ENCODE peak calls at places on chromosomes 13 and 19, in seven cellular contexts. R is lower leg skin, N is ovary, A is endothelial cell of umbilical vein, J is adrenal gland, O is uterus, M is body of pancreas. Z is an unnamed sample.

GRCh38 chr13:111344471-111345191 is 24.2 kb downstream of the TEX29 start:
- DNase-seq in J (peak; percentile 5), A (no peak), M (peak; percentile 91), R (no peak), O (no peak), N (no peak), Z (peak; percentile 35)

GRCh38 chr19:45130888-45131615 is 29.7 kb downstream of the NKPD1 start:
- DNase-seq in O (no peak), M (peak; percentile 24), J (peak; percentile 68), A (peak; percentile 6), N (no peak), R (no peak), Z (no peak)

GRCh38 chr19:41606215-41606837 is 20.5 kb downstream of the CEACAM4 start:
- DNase-seq in M (no peak), A (no peak), O (no peak), J (no peak), R (no peak), N (no peak), Z (no peak)

GRCh38 chr13:67064920-67065319 is 165.2 kb downstream of the PCDH9 start:
- DNase-seq in A (no peak), M (no peak), R (no peak), J (no peak), N (no peak), O (no peak), Z (no peak)

GRCh38 chr13:94065741-94066140 is 413.7 kb downstream of the DCT start:
- DNase-seq in J (no peak), M (no peak), O (no peak), A (no peak), N (no peak), R (no peak), Z (no peak)

GRCh38 chr19:9847087-9847671 is 12.1 kb downstream of the PIN1 start:
- DNase-seq in A (peak; percentile 60), N (no peak), J (peak; percentile 93), R (peak; percentile 58), M (peak; percentile 45), O (peak; percentile 69), Z (peak; percentile 18)

GRCh38 chr19:28169168-28169862 is 1043.6 kb downstream of the UQCRFS1 start:
- DNase-seq in N (no peak), O (no peak), R (no peak), J (no peak), M (no peak), A (no peak), Z (no peak)

GRCh38 chr13:47826481-47826880 is 174.6 kb downstream of the SUCLA2 start:
- DNase-seq in R (no peak), M (no peak), N (no peak), J (no peak), A (no peak), O (no peak), Z (no peak)

GRCh38 chr13:111382877-111383276 is 62.4 kb downstream of the TEX29 start:
- DNase-seq in J (peak; percentile 4), M (no peak), O (no peak), N (no peak), A (no peak), R (no peak), Z (no peak)

GRCh38 chr13:42990991-42991891 is 800 bp downstream of the EPSTI1 start:
- DNase-seq in N (no peak), O (no peak), A (no peak), M (no peak), J (no peak), R (no peak), Z (no peak)

GRCh38 chr13:79749985-79750551 is 269.1 kb downstream of the NDFIP2 start:
- DNase-seq in N (peak; percentile 49), A (peak; percentile 70), M (peak; percentile 45), R (peak; percentile 75), J (peak; percentile 83), O (peak; percentile 76), Z (peak; percentile 82)

GRCh38 chr19:55158848-55159793 is 1.6 kb upstream of the TNNI3 start:
- DNase-seq in A (no peak), N (no peak), R (no peak), J (peak; percentile 56), O (no peak), M (no peak), Z (peak; percentile 67)

GRCh38 chr19:8831832-8832131 is 322 bp downstream of the ZNF558 start:
- DNase-seq in J (no peak), A (no peak), R (peak; percentile 26), M (no peak), O (no peak), N (no peak), Z (peak; percentile 4)

GRCh38 chr13:39279077-39279476 is 240.8 kb downstream of the NHLRC3 start:
- DNase-seq in A (no peak), J (no peak), N (no peak), R (no peak), M (no peak), O (no peak), Z (no peak)

GRCh38 chr13:33524086-33524485 is 238.5 kb upstream of the STARD13 start:
- DNase-seq in R (no peak), J (no peak), A (peak; percentile 65), M (peak; percentile 18), O (no peak), N (no peak), Z (no peak)

GRCh38 chr13:98406475-98406874 is 170.4 kb downstream of the STK24 start:
- DNase-seq in N (no peak), M (peak; percentile 45), A (no peak), O (no peak), J (no peak), R (no peak), Z (no peak)

GRCh38 chr13:30486230-30487074 is 20.7 kb upstream of the HMGB1 start:
- DNase-seq in R (peak; percentile 64), A (no peak), M (peak; percentile 89), J (no peak), O (no peak), N (no peak), Z (no peak)

GRCh38 chr13:108606424-108606823 is 23.0 kb upstream of the MYO16 start:
- DNase-seq in O (no peak), R (no peak), A (no peak), M (no peak), J (no peak), N (no peak), Z (no peak)

GRCh38 chr13:21826214-21827015 is 155.5 kb downstream of the FGF9 start:
- DNase-seq in O (no peak), A (no peak), N (no peak), J (no peak), M (no peak), R (no peak), Z (no peak)

GRCh38 chr19:6070179-6071102 is 39.9 kb downstream of the RFX2 start:
- DNase-seq in M (no peak), O (no peak), N (no peak), R (no peak), J (no peak), A (no peak), Z (no peak)

GRCh38 chr13:30340367-30341184 is 33.2 kb upstream of the KATNAL1 start:
- DNase-seq in A (no peak), M (peak; percentile 50), J (peak; percentile 87), R (peak; percentile 78), N (peak; percentile 45), O (peak; percentile 93), Z (peak; percentile 83)

GRCh38 chr19:12959482-12959881 is 2.5 kb upstream of the GADD45GIP1 start:
- DNase-seq in R (no peak), J (no peak), N (no peak), A (no peak), M (no peak), O (no peak), Z (no peak)
- TF ChIP-seq POLR2A in R (no peak), J (no peak), N (no peak), A (no peak), M (no peak), O (no peak), Z (no peak)

DNA sequence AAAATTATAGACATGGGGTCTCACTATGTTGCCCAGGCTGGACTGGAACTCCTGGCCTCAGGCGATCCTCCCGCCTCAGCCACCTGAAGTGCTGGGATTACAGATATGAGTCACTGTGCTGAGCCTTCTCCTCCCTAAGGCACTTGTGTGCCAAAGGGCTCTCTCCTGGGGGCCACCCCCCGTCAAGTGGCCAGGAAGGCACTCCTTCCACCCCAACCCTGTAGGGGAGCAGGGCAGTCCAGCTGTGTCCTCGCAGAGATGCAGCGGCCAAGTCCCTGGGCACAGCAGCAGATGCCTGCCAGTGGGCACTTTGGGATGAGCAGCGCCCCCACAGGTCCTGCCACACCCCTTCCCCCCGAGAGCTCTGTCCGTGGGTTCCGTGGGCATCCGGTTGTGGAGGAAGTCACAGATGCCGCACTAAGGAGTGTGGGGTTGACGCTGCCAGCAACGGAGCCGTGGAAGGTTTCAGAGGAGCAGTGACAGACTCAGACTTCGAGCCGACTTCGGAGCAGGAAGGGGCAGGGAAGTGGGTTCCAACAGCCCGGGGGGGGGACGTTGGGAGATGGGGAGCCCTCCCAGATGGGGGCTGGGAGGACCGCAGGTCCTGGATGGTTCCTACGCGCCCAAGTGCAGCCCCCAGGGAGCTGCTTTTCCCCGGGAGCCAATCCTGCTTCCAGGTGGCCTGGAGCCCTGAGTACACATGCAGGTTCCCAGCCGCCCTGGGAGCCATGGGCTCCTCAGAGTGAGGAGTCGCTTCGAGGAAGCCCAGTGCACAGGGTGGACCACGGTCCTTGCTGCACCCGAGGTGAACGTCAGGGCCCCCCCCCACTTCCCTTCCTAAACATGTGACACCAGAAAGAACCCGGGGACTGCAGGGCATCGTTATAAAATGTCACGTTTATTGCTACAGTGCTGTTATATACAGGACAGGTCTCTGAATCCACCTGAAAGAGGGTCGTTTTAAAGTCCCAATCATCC is 3.4 kb upstream of the UQCR11 start:
- DNase-seq in N (peak; percentile 29), R (no peak), A (no peak), J (no peak), O (no peak), M (no peak), Z (no peak)
- H3K4me3 ChIP-seq in N (no peak overlapping the region), R (no peak overlapping the region), A (no peak overlapping the region), J (no peak overlapping the region), O (no peak overlapping the region), M (no peak overlapping the region), Z (no peak overlapping the region)

GRCh38 chr19:17348700-17349099 is 11.3 kb downstream of the GTPBP3 start:
- DNase-seq in A (peak; percentile 92), N (peak; percentile 72), R (no peak), M (peak; percentile 29), O (peak; percentile 69), J (peak; percentile 85), Z (no peak)
- TF ChIP-seq POLR2A in A (peak; percentile 48), N (no peak), R (no peak), M (no peak), O (no peak), J (no peak), Z (no peak)

DNA sequence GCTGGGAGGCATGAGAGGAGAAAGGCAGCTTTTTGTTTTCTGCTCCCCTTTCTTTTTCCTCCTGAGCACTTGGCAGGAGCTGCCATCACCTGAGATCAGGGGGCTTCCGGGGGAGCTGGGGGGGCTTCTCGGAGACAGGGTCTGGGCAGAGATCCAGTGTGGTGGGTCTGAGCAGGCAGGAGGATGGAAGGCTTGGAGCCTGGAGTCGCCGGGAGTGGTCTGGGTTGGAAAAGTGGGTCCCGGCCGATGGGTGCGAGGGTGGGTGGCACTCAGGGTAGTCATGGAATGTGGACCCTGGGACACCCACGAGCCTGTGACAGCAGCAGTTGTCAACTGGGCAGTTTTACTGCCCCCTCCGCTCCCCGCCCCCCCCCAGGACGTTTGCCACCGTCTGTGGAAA is 2.2 kb upstream of the ADM5 start:
- DNase-seq in O (no peak), M (no peak), J (no peak), A (no peak), N (no peak), R (no peak), Z (no peak)
- H3K4me3 ChIP-seq in O (no peak overlapping the region), M (no peak overlapping the region), J (no peak overlapping the region), A (no peak overlapping the region), N (no peak overlapping the region), R (no peak overlapping the region), Z (peak overlapping the region; percentile 59)

Z was measured in gastrocnemius medialis.